ENCODE peak calls at places on chromosomes 4 and X, in four cellular contexts. Z, D, E and I are unnamed samples.

GRCh38 chrX:152821145-152821765 is 9.3 kb downstream of the CETN2 start:
- DNase-seq in D (peak), Z (peak), E (no peak), I (peak)

GRCh38 chr4:109837014-109837413 is 9.2 kb downstream of the RRH start:
- DNase-seq in D (no peak), Z (no peak), E (no peak), I (no peak)

GRCh38 chr4:165464813-165465381 is 86.1 kb downstream of the CPE start:
- DNase-seq in Z (peak), D (peak), E (no peak), I (peak)

GRCh38 chrX:12702509-12703091 is 88.6 kb upstream of the PRPS2 start:
- DNase-seq in Z (peak), E (no peak), D (peak), I (peak)

GRCh38 chr4:6909113-6909969 is at the start of gene TBC1D14:
- DNase-seq in Z (peak), D (peak), E (peak), I (peak)

GRCh38 chr4:151389316-151389715 is 19.7 kb upstream of the FHIP1A start:
- DNase-seq in E (no peak), Z (no peak), D (peak), I (no peak)

GRCh38 chr4:20028694-20029093 is 223.0 kb upstream of the SLIT2 start:
- DNase-seq in D (peak), Z (no peak), E (no peak), I (no peak)

GRCh38 chr4:22679518-22679897 is 13.2 kb upstream of the GBA3 start:
- DNase-seq in E (no peak), D (peak), Z (no peak), I (no peak)

GRCh38 chr4:1235381-1236102 is 13.4 kb downstream of the CTBP1 start:
- DNase-seq in Z (no peak), D (no peak), E (no peak), I (no peak)

GRCh38 chr4:161813889-161814288 is 349.9 kb downstream of the FSTL5 start:
- DNase-seq in Z (no peak), D (no peak), E (no peak), I (no peak)

GRCh38 chrX:56786889-56787733 is 58.1 kb downstream of the NBDY start:
- DNase-seq in Z (no peak), E (no peak), D (no peak), I (no peak)

GRCh38 chr4:168651374-168651773 is 154.5 kb downstream of the PALLD start:
- DNase-seq in Z (peak), E (no peak), D (no peak), I (no peak)

GRCh38 chr4:119656986-119657635 is 28.5 kb upstream of the PDE5A start:
- DNase-seq in Z (no peak), E (no peak), D (peak), I (no peak)

GRCh38 chr4:57147335-57148060 is 37.3 kb upstream of the IGFBP7 start:
- DNase-seq in Z (no peak), D (peak), E (no peak), I (no peak)

GRCh38 chr4:148238086-148238485 is 204.1 kb downstream of the NR3C2 start:
- DNase-seq in Z (no peak), E (no peak), D (peak), I (no peak)